ENCODE peak calls at places on chromosomes 13 and 19, in six cellular contexts. One of them, this sample, is unnamed.

GRCh38 chr19:44684892-44685847 is 13.8 kb upstream of the CEACAM16 start:
- DNase-seq in HTR-8/SVneo: peak
- DNase-seq in NCI-H2081: no peak
- DNase-seq in iris pigment epithelial cell: peak
- DNase-seq in nephron progenitor cell: no peak
- DNase-seq in T-helper 17 cell: no peak
- DNase-seq in this sample: peak

GRCh38 chr13:27569405-27569804 is 50.9 kb downstream of the LNX2 start:
- DNase-seq in HTR-8/SVneo: no peak
- DNase-seq in NCI-H2081: no peak
- DNase-seq in iris pigment epithelial cell: no peak
- DNase-seq in nephron progenitor cell: no peak
- DNase-seq in T-helper 17 cell: no peak
- DNase-seq in this sample: no peak

GRCh38 chr19:48556163-48556562 is 4.2 kb downstream of the SULT2B1 start:
- DNase-seq in HTR-8/SVneo: peak
- DNase-seq in NCI-H2081: no peak
- DNase-seq in iris pigment epithelial cell: peak
- DNase-seq in nephron progenitor cell: no peak
- DNase-seq in T-helper 17 cell: no peak
- DNase-seq in this sample: peak

GRCh38 chr19:33726756-33727155 is 69.9 kb upstream of the KCTD15 start:
- DNase-seq in HTR-8/SVneo: no peak
- DNase-seq in NCI-H2081: no peak
- DNase-seq in iris pigment epithelial cell: no peak
- DNase-seq in nephron progenitor cell: no peak
- DNase-seq in T-helper 17 cell: no peak
- DNase-seq in this sample: no peak

GRCh38 chr19:14147797-14148605 is 11.6 kb upstream of the ASF1B start:
- DNase-seq in HTR-8/SVneo: peak
- DNase-seq in NCI-H2081: no peak
- DNase-seq in iris pigment epithelial cell: peak
- DNase-seq in nephron progenitor cell: peak
- DNase-seq in T-helper 17 cell: peak
- DNase-seq in this sample: peak

GRCh38 chr19:13012690-13013608 is 17.7 kb downstream of the NFIX start:
- DNase-seq in HTR-8/SVneo: no peak
- DNase-seq in NCI-H2081: no peak
- DNase-seq in iris pigment epithelial cell: peak
- DNase-seq in nephron progenitor cell: no peak
- DNase-seq in T-helper 17 cell: no peak
- DNase-seq in this sample: peak

GRCh38 chr13:99987180-99988047 is 5.8 kb downstream of the ZIC2 start:
- DNase-seq in HTR-8/SVneo: no peak
- DNase-seq in NCI-H2081: peak
- DNase-seq in iris pigment epithelial cell: no peak
- DNase-seq in nephron progenitor cell: peak
- DNase-seq in T-helper 17 cell: no peak
- DNase-seq in this sample: no peak

GRCh38 chr19:11963566-11964355 is 1.1 kb upstream of the ZNF763 start:
- DNase-seq in HTR-8/SVneo: peak
- DNase-seq in NCI-H2081: peak
- DNase-seq in iris pigment epithelial cell: peak
- DNase-seq in nephron progenitor cell: peak
- DNase-seq in T-helper 17 cell: peak
- DNase-seq in this sample: peak

GRCh38 chr13:45113809-45114208 is 6.5 kb upstream of the GTF2F2 start:
- DNase-seq in HTR-8/SVneo: no peak
- DNase-seq in NCI-H2081: no peak
- DNase-seq in iris pigment epithelial cell: no peak
- DNase-seq in nephron progenitor cell: no peak
- DNase-seq in T-helper 17 cell: no peak
- DNase-seq in this sample: no peak

GRCh38 chr13:28489536-28489935 is 5.4 kb downstream of the FLT1 start:
- DNase-seq in HTR-8/SVneo: no peak
- DNase-seq in NCI-H2081: no peak
- DNase-seq in iris pigment epithelial cell: peak
- DNase-seq in nephron progenitor cell: no peak
- DNase-seq in T-helper 17 cell: no peak
- DNase-seq in this sample: peak

GRCh38 chr13:19967619-19968018 is 9.1 kb downstream of the ZMYM2 start:
- DNase-seq in HTR-8/SVneo: no peak
- DNase-seq in NCI-H2081: no peak
- DNase-seq in iris pigment epithelial cell: no peak
- DNase-seq in nephron progenitor cell: no peak
- DNase-seq in T-helper 17 cell: no peak
- DNase-seq in this sample: peak

GRCh38 chr19:5973867-5974635 is 3.9 kb downstream of the RANBP3 start:
- DNase-seq in HTR-8/SVneo: no peak
- DNase-seq in NCI-H2081: no peak
- DNase-seq in iris pigment epithelial cell: peak
- DNase-seq in nephron progenitor cell: no peak
- DNase-seq in T-helper 17 cell: no peak
- DNase-seq in this sample: no peak

GRCh38 chr13:47170971-47171370 is 274.1 kb upstream of the HTR2A start:
- DNase-seq in HTR-8/SVneo: no peak
- DNase-seq in NCI-H2081: no peak
- DNase-seq in iris pigment epithelial cell: no peak
- DNase-seq in nephron progenitor cell: no peak
- DNase-seq in T-helper 17 cell: no peak
- DNase-seq in this sample: no peak

GRCh38 chr13:30364133-30364532 is 56.8 kb upstream of the KATNAL1 start:
- DNase-seq in HTR-8/SVneo: no peak
- DNase-seq in NCI-H2081: no peak
- DNase-seq in iris pigment epithelial cell: peak
- DNase-seq in nephron progenitor cell: no peak
- DNase-seq in T-helper 17 cell: no peak
- DNase-seq in this sample: peak

GRCh38 chr13:48412881-48413351 is at the start of gene LPAR6:
- DNase-seq in HTR-8/SVneo: peak
- DNase-seq in NCI-H2081: peak
- DNase-seq in iris pigment epithelial cell: peak
- DNase-seq in nephron progenitor cell: no peak
- DNase-seq in T-helper 17 cell: no peak
- DNase-seq in this sample: peak

GRCh38 chr19:574658-575526 is 2.5 kb downstream of the BSG start:
- DNase-seq in HTR-8/SVneo: no peak
- DNase-seq in NCI-H2081: no peak
- DNase-seq in iris pigment epithelial cell: peak
- DNase-seq in nephron progenitor cell: peak
- DNase-seq in T-helper 17 cell: no peak
- DNase-seq in this sample: peak

GRCh38 chr19:5561559-5561958 is 6.2 kb downstream of the TINCR start:
- DNase-seq in HTR-8/SVneo: no peak
- DNase-seq in NCI-H2081: no peak
- DNase-seq in iris pigment epithelial cell: no peak
- DNase-seq in nephron progenitor cell: no peak
- DNase-seq in T-helper 17 cell: no peak
- DNase-seq in this sample: no peak

GRCh38 chr13:60788156-60788829 is 391.3 kb downstream of the TDRD3 start:
- DNase-seq in HTR-8/SVneo: no peak
- DNase-seq in NCI-H2081: no peak
- DNase-seq in iris pigment epithelial cell: no peak
- DNase-seq in nephron progenitor cell: no peak
- DNase-seq in T-helper 17 cell: no peak
- DNase-seq in this sample: no peak

GRCh38 chr13:35690546-35690945 is 214.1 kb upstream of the MAB21L1 start:
- DNase-seq in HTR-8/SVneo: no peak
- DNase-seq in NCI-H2081: no peak
- DNase-seq in iris pigment epithelial cell: peak
- DNase-seq in nephron progenitor cell: no peak
- DNase-seq in T-helper 17 cell: no peak
- DNase-seq in this sample: no peak

GRCh38 chr19:41548954-41549688 is 26.8 kb upstream of the CEACAM21 start:
- DNase-seq in HTR-8/SVneo: no peak
- DNase-seq in NCI-H2081: no peak
- DNase-seq in iris pigment epithelial cell: no peak
- DNase-seq in nephron progenitor cell: no peak
- DNase-seq in T-helper 17 cell: peak
- DNase-seq in this sample: peak

GRCh38 chr13:67192751-67193150 is 37.4 kb downstream of the PCDH9 start:
- DNase-seq in HTR-8/SVneo: no peak
- DNase-seq in NCI-H2081: no peak
- DNase-seq in iris pigment epithelial cell: no peak
- DNase-seq in nephron progenitor cell: no peak
- DNase-seq in T-helper 17 cell: no peak
- DNase-seq in this sample: no peak

GRCh38 chr13:24997367-24997967 is 98.5 kb upstream of the PABPC3 start:
- DNase-seq in HTR-8/SVneo: peak
- DNase-seq in NCI-H2081: peak
- DNase-seq in iris pigment epithelial cell: peak
- DNase-seq in nephron progenitor cell: peak
- DNase-seq in T-helper 17 cell: no peak
- DNase-seq in this sample: peak

GRCh38 chr19:14473073-14473790 is 1.9 kb downstream of the PTGER1 start:
- DNase-seq in HTR-8/SVneo: no peak
- DNase-seq in NCI-H2081: no peak
- DNase-seq in iris pigment epithelial cell: no peak
- DNase-seq in nephron progenitor cell: no peak
- DNase-seq in T-helper 17 cell: no peak
- DNase-seq in this sample: peak

GRCh38 chr13:100269837-100270236 is 180.9 kb downstream of the PCCA start:
- DNase-seq in HTR-8/SVneo: no peak
- DNase-seq in NCI-H2081: no peak
- DNase-seq in iris pigment epithelial cell: peak
- DNase-seq in nephron progenitor cell: no peak
- DNase-seq in T-helper 17 cell: no peak
- DNase-seq in this sample: peak

GRCh38 chr13:30422056-30422914 is at the start of gene UBE2L5:
- DNase-seq in HTR-8/SVneo: no peak
- DNase-seq in NCI-H2081: peak
- DNase-seq in iris pigment epithelial cell: peak
- DNase-seq in nephron progenitor cell: peak
- DNase-seq in T-helper 17 cell: peak
- DNase-seq in this sample: peak

GRCh38 chr13:44313674-44314073 is 60.0 kb upstream of the SERP2 start:
- DNase-seq in HTR-8/SVneo: no peak
- DNase-seq in NCI-H2081: no peak
- DNase-seq in iris pigment epithelial cell: peak
- DNase-seq in nephron progenitor cell: no peak
- DNase-seq in T-helper 17 cell: no peak
- DNase-seq in this sample: peak

GRCh38 chr13:51818771-51819511 is 15.0 kb upstream of the DHRS12 start:
- DNase-seq in HTR-8/SVneo: no peak
- DNase-seq in NCI-H2081: no peak
- DNase-seq in iris pigment epithelial cell: peak
- DNase-seq in nephron progenitor cell: no peak
- DNase-seq in T-helper 17 cell: peak
- DNase-seq in this sample: no peak

GRCh38 chr19:14378890-14379289 is 2.4 kb upstream of the ADGRE5 start:
- DNase-seq in HTR-8/SVneo: no peak
- DNase-seq in NCI-H2081: no peak
- DNase-seq in iris pigment epithelial cell: no peak
- DNase-seq in nephron progenitor cell: no peak
- DNase-seq in T-helper 17 cell: no peak
- DNase-seq in this sample: no peak

GRCh38 chr19:862529-863304 is 3.3 kb downstream of the CFD start:
- DNase-seq in HTR-8/SVneo: no peak
- DNase-seq in NCI-H2081: no peak
- DNase-seq in iris pigment epithelial cell: peak
- DNase-seq in nephron progenitor cell: peak
- DNase-seq in T-helper 17 cell: peak
- DNase-seq in this sample: peak

GRCh38 chr13:50387124-50387581 is 371.9 kb downstream of the KCNRG start:
- DNase-seq in HTR-8/SVneo: peak
- DNase-seq in NCI-H2081: peak
- DNase-seq in iris pigment epithelial cell: peak
- DNase-seq in nephron progenitor cell: peak
- DNase-seq in T-helper 17 cell: no peak
- DNase-seq in this sample: peak

GRCh38 chr19:1854542-1855039 is 6.3 kb upstream of the REXO1 start:
- DNase-seq in HTR-8/SVneo: no peak
- DNase-seq in NCI-H2081: no peak
- DNase-seq in iris pigment epithelial cell: no peak
- DNase-seq in nephron progenitor cell: peak
- DNase-seq in T-helper 17 cell: no peak
- DNase-seq in this sample: no peak

GRCh38 chr19:46785054-46785979 is 3.1 kb downstream of the SLC1A5 start:
- DNase-seq in HTR-8/SVneo: no peak
- DNase-seq in NCI-H2081: no peak
- DNase-seq in iris pigment epithelial cell: no peak
- DNase-seq in nephron progenitor cell: no peak
- DNase-seq in T-helper 17 cell: no peak
- DNase-seq in this sample: no peak

GRCh38 chr19:19105365-19106060 is 32.8 kb downstream of the TMEM161A start:
- DNase-seq in HTR-8/SVneo: no peak
- DNase-seq in NCI-H2081: no peak
- DNase-seq in iris pigment epithelial cell: peak
- DNase-seq in nephron progenitor cell: peak
- DNase-seq in T-helper 17 cell: no peak
- DNase-seq in this sample: peak

GRCh38 chr19:47045867-47046470 is 2.5 kb downstream of the TMEM160 start:
- DNase-seq in HTR-8/SVneo: no peak
- DNase-seq in NCI-H2081: no peak
- DNase-seq in iris pigment epithelial cell: no peak
- DNase-seq in nephron progenitor cell: no peak
- DNase-seq in T-helper 17 cell: no peak
- DNase-seq in this sample: no peak